ENCODE peak calls at places on chromosomes 3 and 15, in eight cellular contexts. One of them, this sample, is unnamed.

GRCh38 chr3:147943265-147943945 is 534.2 kb downstream of the ZIC1 start:
- DNase-seq in AG04450: peak; percentile 71
- DNase-seq in heart left ventricle: no peak
- DNase-seq in AG10803: peak; percentile 89
- DNase-seq in natural killer cell: no peak
- DNase-seq in upper lobe of left lung: no peak
- DNase-seq in sigmoid colon: no peak
- DNase-seq in neural crest cell: no peak
- DNase-seq in this sample: no peak

GRCh38 chr15:56098230-56098899 is 105.0 kb upstream of the NEDD4 start:
- DNase-seq in AG10803: no peak
- DNase-seq in heart left ventricle: no peak
- DNase-seq in AG04450: no peak
- DNase-seq in natural killer cell: no peak
- DNase-seq in neural crest cell: no peak
- DNase-seq in sigmoid colon: no peak
- DNase-seq in upper lobe of left lung: no peak
- DNase-seq in this sample: no peak

GRCh38 chr3:76497636-76498035 is 542.3 kb upstream of the ROBO2 start:
- DNase-seq in heart left ventricle: no peak
- DNase-seq in sigmoid colon: no peak
- DNase-seq in neural crest cell: no peak
- DNase-seq in upper lobe of left lung: no peak
- DNase-seq in AG04450: peak; percentile 29
- DNase-seq in AG10803: peak; percentile 74
- DNase-seq in natural killer cell: no peak
- DNase-seq in this sample: no peak

GRCh38 chr3:108343479-108343870 is 47.1 kb downstream of the HHLA2 start:
- DNase-seq in AG10803: no peak
- DNase-seq in upper lobe of left lung: no peak
- DNase-seq in heart left ventricle: no peak
- DNase-seq in AG04450: no peak
- DNase-seq in natural killer cell: no peak
- DNase-seq in sigmoid colon: no peak
- DNase-seq in neural crest cell: no peak
- DNase-seq in this sample: no peak

GRCh38 chr15:84006467-84006866 is 229.1 kb upstream of the GOLGA6L4 start:
- DNase-seq in upper lobe of left lung: no peak
- DNase-seq in neural crest cell: no peak
- DNase-seq in sigmoid colon: no peak
- DNase-seq in AG10803: no peak
- DNase-seq in heart left ventricle: no peak
- DNase-seq in AG04450: no peak
- DNase-seq in natural killer cell: no peak
- DNase-seq in this sample: no peak

GRCh38 chr3:160112481-160112880 is 112.7 kb upstream of the C3orf80 start:
- DNase-seq in AG04450: no peak
- DNase-seq in AG10803: no peak
- DNase-seq in upper lobe of left lung: no peak
- DNase-seq in sigmoid colon: no peak
- DNase-seq in heart left ventricle: no peak
- DNase-seq in neural crest cell: no peak
- DNase-seq in natural killer cell: no peak
- DNase-seq in this sample: no peak

GRCh38 chr3:80767599-80767998 is 993.8 kb downstream of the GBE1 start:
- DNase-seq in AG04450: no peak
- DNase-seq in AG10803: no peak
- DNase-seq in neural crest cell: no peak
- DNase-seq in natural killer cell: no peak
- DNase-seq in upper lobe of left lung: no peak
- DNase-seq in sigmoid colon: no peak
- DNase-seq in heart left ventricle: no peak
- DNase-seq in this sample: no peak

GRCh38 chr3:175526609-175527280 is 667.6 kb downstream of the NAALADL2 start:
- DNase-seq in natural killer cell: no peak
- DNase-seq in heart left ventricle: no peak
- DNase-seq in upper lobe of left lung: no peak
- DNase-seq in AG10803: no peak
- DNase-seq in sigmoid colon: no peak
- DNase-seq in AG04450: no peak
- DNase-seq in neural crest cell: no peak
- DNase-seq in this sample: no peak

GRCh38 chr3:124923833-124924232 is 10.7 kb downstream of the MUC13 start:
- DNase-seq in upper lobe of left lung: no peak
- DNase-seq in AG10803: no peak
- DNase-seq in neural crest cell: no peak
- DNase-seq in natural killer cell: no peak
- DNase-seq in AG04450: no peak
- DNase-seq in sigmoid colon: no peak
- DNase-seq in heart left ventricle: no peak
- DNase-seq in this sample: no peak

GRCh38 chr3:193776626-193777025 is 183.6 kb downstream of the OPA1 start:
- DNase-seq in AG10803: no peak
- DNase-seq in upper lobe of left lung: no peak
- DNase-seq in AG04450: no peak
- DNase-seq in sigmoid colon: no peak
- DNase-seq in neural crest cell: no peak
- DNase-seq in natural killer cell: no peak
- DNase-seq in heart left ventricle: no peak
- DNase-seq in this sample: no peak

GRCh38 chr3:71973337-71974030 is 188.5 kb upstream of the PROK2 start:
- DNase-seq in AG10803: no peak
- DNase-seq in sigmoid colon: no peak
- DNase-seq in natural killer cell: no peak
- DNase-seq in neural crest cell: no peak
- DNase-seq in AG04450: no peak
- DNase-seq in heart left ventricle: peak; percentile 31
- DNase-seq in upper lobe of left lung: peak; percentile 54
- DNase-seq in this sample: no peak

GRCh38 chr15:40349163-40349562 is 1.7 kb upstream of the PHGR1 start:
- DNase-seq in AG04450: no peak
- DNase-seq in neural crest cell: no peak
- DNase-seq in natural killer cell: no peak
- DNase-seq in sigmoid colon: no peak
- DNase-seq in heart left ventricle: no peak
- DNase-seq in AG10803: no peak
- DNase-seq in upper lobe of left lung: no peak
- DNase-seq in this sample: no peak

GRCh38 chr3:147655236-147655635 is 246.1 kb downstream of the ZIC1 start:
- DNase-seq in heart left ventricle: no peak
- DNase-seq in neural crest cell: no peak
- DNase-seq in AG10803: peak; percentile 77
- DNase-seq in natural killer cell: no peak
- DNase-seq in sigmoid colon: no peak
- DNase-seq in upper lobe of left lung: no peak
- DNase-seq in AG04450: no peak
- DNase-seq in this sample: no peak

GRCh38 chr3:165642761-165643432 is 194.3 kb downstream of the BCHE start:
- DNase-seq in AG10803: peak; percentile 94
- DNase-seq in heart left ventricle: no peak
- DNase-seq in sigmoid colon: peak; percentile 72
- DNase-seq in natural killer cell: no peak
- DNase-seq in AG04450: peak; percentile 96
- DNase-seq in neural crest cell: no peak
- DNase-seq in upper lobe of left lung: peak; percentile 32
- DNase-seq in this sample: no peak

DNA sequence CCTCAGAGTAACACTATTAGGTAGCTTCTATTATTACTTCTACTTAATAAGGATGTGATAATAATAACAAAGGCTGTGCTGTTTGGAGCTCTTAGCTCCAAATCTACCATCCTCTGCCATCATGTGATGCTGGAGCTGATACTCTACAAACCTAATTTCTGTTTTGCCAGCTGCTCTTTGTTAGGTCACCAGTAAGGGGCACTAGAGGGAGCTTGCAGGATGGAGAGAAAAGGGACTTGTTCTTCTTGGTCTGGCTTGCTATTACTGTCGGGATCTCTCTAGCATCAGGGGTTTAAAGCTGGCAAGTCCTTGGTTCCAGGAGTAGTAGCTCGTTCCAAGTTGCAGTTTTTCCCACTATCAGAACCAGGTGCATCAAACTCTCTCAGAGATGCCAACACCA is 194.9 kb upstream of the KBTBD8 start:
- DNase-seq in neural crest cell: no peak
- DNase-seq in natural killer cell: no peak
- DNase-seq in AG10803: no peak
- DNase-seq in heart left ventricle: no peak
- DNase-seq in upper lobe of left lung: no peak
- DNase-seq in sigmoid colon: no peak
- DNase-seq in AG04450: no peak
- DNase-seq in this sample: no peak
- TF ChIP-seq CTCF in neural crest cell: peak; percentile 54
- TF ChIP-seq CTCF in natural killer cell: no peak
- TF ChIP-seq CTCF in AG10803: no peak
- TF ChIP-seq CTCF in heart left ventricle: peak; percentile 24
- TF ChIP-seq CTCF in upper lobe of left lung: no peak
- TF ChIP-seq CTCF in sigmoid colon: no peak
- TF ChIP-seq CTCF in AG04450: peak; percentile 43
- TF ChIP-seq CTCF in this sample: peak; percentile 13

GRCh38 chr3:10889206-10889960 is 73.4 kb downstream of the SLC6A11 start:
- DNase-seq in AG10803: no peak
- DNase-seq in heart left ventricle: no peak
- DNase-seq in AG04450: no peak
- DNase-seq in natural killer cell: no peak
- DNase-seq in upper lobe of left lung: no peak
- DNase-seq in sigmoid colon: no peak
- DNase-seq in neural crest cell: no peak
- DNase-seq in this sample: no peak
- TF ChIP-seq CTCF in AG10803: no peak
- TF ChIP-seq CTCF in heart left ventricle: no peak
- TF ChIP-seq CTCF in AG04450: no peak
- TF ChIP-seq CTCF in natural killer cell: no peak
- TF ChIP-seq CTCF in upper lobe of left lung: no peak
- TF ChIP-seq CTCF in sigmoid colon: no peak
- TF ChIP-seq CTCF in neural crest cell: no peak
- TF ChIP-seq CTCF in this sample: no peak

GRCh38 chr3:196985954-196986885 is 17.6 kb upstream of the PIGZ start:
- DNase-seq in neural crest cell: no peak
- DNase-seq in heart left ventricle: no peak
- DNase-seq in sigmoid colon: peak; percentile 14
- DNase-seq in natural killer cell: no peak
- DNase-seq in AG10803: no peak
- DNase-seq in AG04450: no peak
- DNase-seq in upper lobe of left lung: no peak
- DNase-seq in this sample: no peak
- TF ChIP-seq CTCF in neural crest cell: peak; percentile 38
- TF ChIP-seq CTCF in heart left ventricle: no peak
- TF ChIP-seq CTCF in sigmoid colon: no peak
- TF ChIP-seq CTCF in natural killer cell: no peak
- TF ChIP-seq CTCF in AG10803: peak; percentile 24
- TF ChIP-seq CTCF in AG04450: peak; percentile 27
- TF ChIP-seq CTCF in upper lobe of left lung: no peak
- TF ChIP-seq CTCF in this sample: no peak

GRCh38 chr15:68053701-68053996 is 466 bp upstream of the PIAS1 start:
- DNase-seq in AG04450: no peak
- DNase-seq in neural crest cell: no peak
- DNase-seq in natural killer cell: no peak
- DNase-seq in AG10803: no peak
- DNase-seq in upper lobe of left lung: no peak
- DNase-seq in sigmoid colon: no peak
- DNase-seq in heart left ventricle: no peak
- DNase-seq in this sample: no peak

GRCh38 chr15:68053997-68054657 is at the start of gene PIAS1:
- DNase-seq in AG10803: peak; percentile 90
- DNase-seq in upper lobe of left lung: peak; percentile 97
- DNase-seq in natural killer cell: peak; percentile 90
- DNase-seq in sigmoid colon: peak; percentile 97
- DNase-seq in neural crest cell: peak; percentile 90
- DNase-seq in heart left ventricle: peak; percentile 94
- DNase-seq in AG04450: peak; percentile 63
- DNase-seq in this sample: peak; percentile 97

GRCh38 chr15:68055224-68055705 is 1.1 kb downstream of the PIAS1 start:
- DNase-seq in natural killer cell: peak; percentile 46
- DNase-seq in AG10803: peak; percentile 43
- DNase-seq in neural crest cell: no peak
- DNase-seq in upper lobe of left lung: peak; percentile 51
- DNase-seq in AG04450: no peak
- DNase-seq in sigmoid colon: no peak
- DNase-seq in heart left ventricle: no peak
- DNase-seq in this sample: no peak

GRCh38 chr15:68056097-68056865 is 2.2 kb downstream of the PIAS1 start:
- DNase-seq in heart left ventricle: no peak
- DNase-seq in AG10803: no peak
- DNase-seq in AG04450: no peak
- DNase-seq in neural crest cell: no peak
- DNase-seq in upper lobe of left lung: no peak
- DNase-seq in natural killer cell: no peak
- DNase-seq in sigmoid colon: no peak
- DNase-seq in this sample: no peak

DNA sequence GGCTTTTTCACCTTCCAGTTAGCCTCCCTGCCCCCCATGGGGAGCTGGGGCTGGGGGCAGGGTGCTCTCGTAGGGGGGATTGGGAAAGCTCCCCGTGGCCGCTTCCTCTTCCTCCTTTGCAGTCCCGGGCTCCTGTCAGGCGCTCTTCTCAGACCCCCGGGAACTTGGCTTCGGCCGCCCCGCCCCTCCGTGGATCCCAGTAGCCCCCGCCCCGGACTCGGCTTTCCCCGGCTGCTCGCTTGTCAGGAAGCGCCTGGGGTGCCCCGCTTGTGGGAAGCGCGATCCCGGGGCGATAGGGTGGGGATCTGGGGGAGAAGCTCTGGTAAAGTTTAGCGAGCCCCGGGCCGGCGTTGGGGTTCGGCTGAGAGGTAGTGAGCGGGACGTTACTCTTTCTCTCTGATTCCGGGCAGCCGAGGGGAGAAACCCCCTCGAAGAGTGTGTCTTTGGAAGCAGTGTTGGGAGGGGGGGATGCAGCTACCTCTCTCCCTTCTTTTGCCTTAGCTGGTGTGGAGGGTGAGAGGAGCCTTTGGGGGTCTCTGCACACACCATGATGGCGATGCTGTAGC is 626 bp downstream of the PIAS1 start:
- DNase-seq in sigmoid colon: peak; percentile 81
- DNase-seq in AG04450: no peak
- DNase-seq in upper lobe of left lung: peak; percentile 80
- DNase-seq in heart left ventricle: peak; percentile 66
- DNase-seq in neural crest cell: peak; percentile 71
- DNase-seq in AG10803: peak; percentile 9
- DNase-seq in natural killer cell: peak; percentile 41
- DNase-seq in this sample: peak; percentile 92
- TF ChIP-seq CTCF in sigmoid colon: no peak
- TF ChIP-seq CTCF in AG04450: no peak
- TF ChIP-seq CTCF in upper lobe of left lung: no peak
- TF ChIP-seq CTCF in heart left ventricle: no peak
- TF ChIP-seq CTCF in neural crest cell: no peak
- TF ChIP-seq CTCF in AG10803: no peak
- TF ChIP-seq CTCF in natural killer cell: no peak
- TF ChIP-seq CTCF in this sample: no peak